ENCODE peak calls at places on chromosome 13, in four cellular contexts. X, T, E and Y are unnamed samples.

GRCh38 chr13:63693696-63694095 is 2278.0 kb upstream of the PCDH20 start:
- DNase-seq in X (no peak), E (no peak), T (no peak), Y (no peak)

GRCh38 chr13:75785130-75785529 is 149.0 kb downstream of the LMO7 start:
- DNase-seq in X (no peak), E (no peak), T (no peak), Y (no peak)

GRCh38 chr13:111204438-111205177 is 89.5 kb downstream of the ARHGEF7 start:
- DNase-seq in X (peak; percentile 66), T (peak; percentile 55), E (peak; percentile 68), Y (no peak)

GRCh38 chr13:65913173-65913572 is 1317.0 kb downstream of the PCDH9 start:
- DNase-seq in E (peak; percentile 49), X (no peak), T (no peak), Y (no peak)

GRCh38 chr13:51959773-51960172 is 51.5 kb downstream of the ATP7B start:
- DNase-seq in T (no peak), X (no peak), E (no peak), Y (no peak)

GRCh38 chr13:52846567-52847321 is 1.7 kb downstream of the PCDH8 start:
- DNase-seq in E (peak; percentile 32), T (peak; percentile 52), X (no peak), Y (peak; percentile 74)

GRCh38 chr13:100543872-100544602 is 44.6 kb downstream of the GGACT start:
- DNase-seq in T (no peak), X (no peak), E (no peak), Y (no peak)

GRCh38 chr13:31119966-31120733 is 41.6 kb downstream of the HSPH1 start:
- DNase-seq in E (no peak), X (no peak), T (no peak), Y (no peak)

GRCh38 chr13:107370036-107370785 is 802.3 kb upstream of the ARGLU1 start:
- DNase-seq in T (no peak), X (no peak), E (peak; percentile 5), Y (no peak)

GRCh38 chr13:101785858-101786257 is 333.4 kb downstream of the ITGBL1 start:
- DNase-seq in E (peak; percentile 13), T (peak; percentile 13), X (no peak), Y (peak; percentile 54)

GRCh38 chr13:61413572-61413971 is 2.1 kb downstream of the PCDH20 start:
- DNase-seq in T (no peak), X (no peak), E (no peak), Y (peak; percentile 50)

GRCh38 chr13:37270206-37271001 is 164.9 kb upstream of the CSNK1A1L start:
- DNase-seq in E (no peak), T (no peak), X (no peak), Y (no peak)

GRCh38 chr13:69331245-69331644 is 776.4 kb upstream of the ATXN8OS start:
- DNase-seq in T (no peak), E (no peak), X (no peak), Y (no peak)

GRCh38 chr13:111663505-111663904 is 343.1 kb downstream of the TEX29 start:
- DNase-seq in T (no peak), E (no peak), X (no peak), Y (no peak)

GRCh38 chr13:102333320-102334181 is 68.3 kb downstream of the FGF14 start:
- DNase-seq in X (no peak), E (no peak), T (no peak), Y (no peak)

GRCh38 chr13:95834134-95834765 is 157.3 kb downstream of the DNAJC3 start:
- DNase-seq in X (peak; percentile 68), T (peak; percentile 64), E (peak; percentile 70), Y (peak; percentile 75)

GRCh38 chr13:63910406-63910957 is 2494.8 kb upstream of the PCDH20 start:
- DNase-seq in T (no peak), E (peak; percentile 0), X (no peak), Y (peak; percentile 26)

GRCh38 chr13:23643828-23644419 is 73.7 kb downstream of the TNFRSF19 start:
- DNase-seq in T (no peak), E (no peak), X (no peak), Y (no peak)

GRCh38 chr13:49248433-49249002 is 793 bp downstream of the CDADC1 start:
- DNase-seq in X (no peak), E (peak; percentile 19), T (no peak), Y (no peak)

GRCh38 chr13:110561335-110562033 is at the start of gene RAB20:
- DNase-seq in E (peak; percentile 87), X (peak; percentile 84), T (peak; percentile 91), Y (peak; percentile 71)

GRCh38 chr13:54162069-54162468 is 1133.5 kb downstream of the OLFM4 start:
- DNase-seq in X (no peak), E (no peak), T (no peak), Y (no peak)

GRCh38 chr13:25727250-25727649 is 324.6 kb downstream of the SHISA2 start:
- DNase-seq in E (no peak), T (peak; percentile 66), X (no peak), Y (no peak)

GRCh38 chr13:40109324-40109958 is 454.0 kb downstream of the COG6 start:
- DNase-seq in E (peak; percentile 88), X (no peak), T (no peak), Y (no peak)

GRCh38 chr13:72431981-72432617 is 295.3 kb downstream of the MZT1 start:
- DNase-seq in E (no peak), X (no peak), T (no peak), Y (no peak)

GRCh38 chr13:25455146-25455545 is 83.4 kb downstream of the ATP8A2 start:
- DNase-seq in X (no peak), E (no peak), T (no peak), Y (no peak)

GRCh38 chr13:59780058-59780457 is 383.7 kb downstream of the DIAPH3 start:
- DNase-seq in T (no peak), X (no peak), E (no peak), Y (no peak)

GRCh38 chr13:111486331-111486730 is 165.9 kb downstream of the TEX29 start:
- DNase-seq in E (no peak), X (no peak), T (no peak), Y (no peak)

GRCh38 chr13:50344717-50345116 is 329.5 kb downstream of the KCNRG start:
- DNase-seq in E (no peak), T (no peak), X (no peak), Y (no peak)

GRCh38 chr13:68234278-68234677 is 1004.1 kb upstream of the PCDH9 start:
- DNase-seq in T (no peak), E (peak; percentile 7), X (no peak), Y (no peak)

GRCh38 chr13:58619396-58620113 is 988.0 kb downstream of the PCDH17 start:
- DNase-seq in X (no peak), E (no peak), T (no peak), Y (peak; percentile 68)

GRCh38 chr13:97600438-97601080 is 166.6 kb downstream of the RAP2A start:
- DNase-seq in E (peak; percentile 53), X (no peak), T (no peak), Y (no peak)

GRCh38 chr13:77014906-77015685 is 11.9 kb downstream of the FBXL3 start:
- DNase-seq in T (no peak), E (no peak), X (no peak), Y (no peak)

GRCh38 chr13:77016241-77016812 is 10.6 kb downstream of the FBXL3 start:
- DNase-seq in X (no peak), E (no peak), T (no peak), Y (no peak)

GRCh38 chr13:77013853-77014542 is 13.0 kb downstream of the FBXL3 start:
- DNase-seq in E (no peak), T (no peak), X (no peak), Y (no peak)

GRCh38 chr13:77019756-77020155 is 7.2 kb downstream of the FBXL3 start:
- DNase-seq in T (no peak), E (no peak), X (no peak), Y (no peak)

DNA sequence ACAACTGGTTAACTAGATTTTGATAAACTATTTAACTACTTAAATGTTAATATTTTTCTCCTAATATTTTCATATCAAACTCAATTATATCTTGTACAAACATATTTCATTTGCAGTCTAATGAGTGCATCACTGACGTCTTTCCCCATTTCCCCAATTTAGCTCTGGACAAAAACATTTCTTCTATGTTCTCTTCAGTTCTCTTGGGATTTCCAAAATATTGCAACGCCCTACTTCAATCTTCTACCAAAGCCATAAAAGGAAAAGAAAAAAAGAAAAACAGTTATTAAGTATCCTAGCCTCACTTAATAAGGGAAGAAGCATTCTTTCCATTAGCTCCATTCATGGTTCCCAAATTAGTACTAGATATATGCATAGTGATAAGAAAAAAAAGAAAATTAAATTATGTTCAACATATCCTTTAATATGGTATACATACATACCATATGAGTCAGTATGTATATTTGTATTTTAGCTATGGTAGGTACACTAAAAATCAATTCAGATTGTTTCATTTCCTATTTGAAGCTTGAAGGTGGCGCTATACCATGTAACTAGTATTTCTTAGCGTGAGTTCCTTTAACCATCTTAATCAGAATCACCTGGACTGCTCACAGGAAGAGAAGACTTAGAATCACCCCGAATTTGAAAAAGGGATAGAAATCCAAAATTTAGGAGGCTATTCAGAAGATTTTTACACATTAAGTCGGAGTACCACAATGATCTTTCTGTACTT is 9.9 kb downstream of the FBXL3 start:
- DNase-seq in T (no peak), E (no peak), X (no peak), Y (no peak)
- TF ChIP-seq CTCF in T (no peak), E (no peak), X (no peak), Y (no peak)

DNA sequence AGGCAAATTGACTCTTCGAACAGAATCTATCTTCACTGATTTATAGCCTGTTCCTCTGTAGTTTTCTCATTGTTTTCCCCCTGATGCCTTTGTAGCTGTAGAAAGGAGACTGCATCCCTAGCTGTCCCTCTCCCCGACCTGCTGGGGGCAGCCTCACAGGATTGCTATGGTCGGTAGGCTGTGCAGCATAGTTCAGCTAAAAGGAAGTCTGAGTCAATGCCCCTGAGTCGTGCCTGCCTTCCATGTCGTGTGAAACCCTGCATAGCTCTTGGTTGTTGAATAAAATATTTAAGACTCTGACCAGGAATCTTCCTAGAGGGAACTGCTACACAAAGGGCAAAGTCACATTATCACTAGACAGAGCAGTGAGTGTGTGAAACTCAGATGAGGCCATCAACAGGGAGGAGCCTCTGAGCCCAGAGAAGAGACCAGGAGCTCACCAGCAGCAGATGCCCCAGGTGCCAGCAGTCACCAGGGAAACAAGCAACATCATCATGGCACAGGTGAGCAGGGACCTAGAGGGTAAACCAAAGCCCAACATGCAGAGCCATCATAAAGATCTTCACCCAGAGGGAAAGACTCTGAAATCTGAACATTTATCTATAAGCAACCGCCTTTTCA is 108.4 kb upstream of the NBEA start:
- DNase-seq in T (no peak), E (no peak), X (no peak), Y (no peak)
- TF ChIP-seq CTCF in T (no peak), E (no peak), X (no peak), Y (no peak)

DNA sequence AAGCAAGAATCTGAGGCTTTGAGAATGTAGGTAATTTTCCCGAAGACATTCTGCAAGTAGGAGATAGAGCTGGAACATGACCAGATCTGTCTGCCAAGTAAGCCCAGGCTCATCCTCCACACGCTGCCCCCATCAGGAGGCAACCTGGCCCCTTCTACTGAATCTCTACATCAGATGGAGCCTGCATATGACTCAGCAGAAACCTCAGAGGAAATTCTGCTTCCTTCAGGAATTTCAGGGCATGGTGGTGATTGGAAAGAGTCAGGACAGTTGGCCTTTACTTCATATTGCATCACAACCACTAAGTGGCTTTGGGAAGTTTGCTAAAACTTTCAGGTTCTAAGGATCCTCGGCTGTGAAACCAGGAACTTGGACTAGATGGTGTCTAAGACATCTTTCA is 85.2 kb downstream of the LRRC63 start:
- DNase-seq in T (no peak), X (no peak), E (no peak), Y (no peak)
- TF ChIP-seq CTCF in T (no peak), X (no peak), E (no peak), Y (no peak)

DNA sequence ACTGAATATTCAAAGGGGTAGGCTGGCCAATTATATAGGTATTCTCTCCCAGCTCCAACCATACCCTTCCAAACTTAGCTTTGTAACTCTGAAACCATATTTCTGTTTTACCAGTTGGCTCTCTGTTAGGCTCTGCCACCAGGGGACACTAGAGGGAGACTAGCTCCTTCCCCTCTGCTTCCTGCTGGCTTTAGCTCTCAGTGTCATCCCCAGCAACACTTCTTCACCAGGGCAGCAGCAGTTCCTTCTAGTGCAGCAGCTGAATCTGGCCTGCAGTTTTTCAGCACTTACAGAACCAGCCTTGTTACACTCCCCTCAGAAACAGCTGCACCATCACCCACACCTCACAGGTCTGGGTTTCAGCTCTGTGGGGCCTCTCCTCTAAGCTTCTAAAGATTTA is 51.0 kb upstream of the DOCK9 start:
- DNase-seq in X (no peak), E (no peak), T (no peak), Y (no peak)
- TF ChIP-seq CTCF in X (no peak), E (no peak), T (no peak), Y (peak; percentile 8)